ENCODE peak calls at places on chromosomes 13 and 19, in nine cellular contexts. V, Q, U, G, W, B, L, C and R are unnamed samples.

GRCh38 chr13:26688286-26688685 is 72.3 kb downstream of the GPR12 start:
- DNase-seq in V (no peak), Q (no peak), U (no peak), G (no peak), W (no peak), B (peak; percentile 22), L (no peak), C (no peak), R (peak; percentile 66)

GRCh38 chr13:33373624-33374023 is 88.1 kb upstream of the STARD13 start:
- DNase-seq in V (no peak), Q (no peak), U (no peak), G (no peak), W (no peak), B (no peak), L (no peak), C (no peak), R (no peak)

GRCh38 chr19:30253581-30253996 is 118.6 kb upstream of the ZNF536 start:
- DNase-seq in V (no peak), Q (no peak), U (no peak), G (no peak), W (no peak), B (no peak), L (no peak), C (no peak), R (no peak)

GRCh38 chr13:90868321-90868920 is 479.1 kb upstream of the MIR17HG start:
- DNase-seq in V (no peak), Q (peak; percentile 31), U (peak; percentile 18), G (peak; percentile 26), W (no peak), B (peak; percentile 28), L (peak; percentile 62), C (no peak), R (no peak)

GRCh38 chr13:103859952-103860351 is 793.7 kb upstream of the SLC10A2 start:
- DNase-seq in V (no peak), Q (no peak), U (no peak), G (no peak), W (no peak), B (no peak), L (no peak), C (no peak), R (no peak)

GRCh38 chr19:56566904-56567273 is 379 bp upstream of the ZNF470 start:
- DNase-seq in V (peak; percentile 70), Q (peak; percentile 63), U (peak; percentile 47), G (peak; percentile 45), W (no peak), B (no peak), L (peak; percentile 34), C (no peak), R (peak; percentile 61)

GRCh38 chr13:110310541-110311491 is 3.7 kb downstream of the COL4A2 start:
- DNase-seq in V (no peak), Q (no peak), U (no peak), G (no peak), W (no peak), B (no peak), L (no peak), C (no peak), R (no peak)

GRCh38 chr13:110463876-110464510 is 97.5 kb downstream of the RAB20 start:
- DNase-seq in V (no peak), Q (no peak), U (no peak), G (no peak), W (no peak), B (peak; percentile 22), L (peak; percentile 41), C (no peak), R (peak; percentile 44)

GRCh38 chr19:11106477-11106876 is 17.2 kb downstream of the LDLR start:
- DNase-seq in V (no peak), Q (no peak), U (no peak), G (no peak), W (no peak), B (peak; percentile 44), L (no peak), C (no peak), R (no peak)

GRCh38 chr19:54473071-54473941 is at the start of gene CDC42EP5:
- DNase-seq in V (peak; percentile 87), Q (peak; percentile 70), U (peak; percentile 80), G (peak; percentile 51), W (no peak), B (peak; percentile 82), L (peak; percentile 92), C (no peak), R (no peak)

GRCh38 chr19:48752511-48753365 is at the start of gene FUT1:
- DNase-seq in V (peak; percentile 69), Q (peak; percentile 70), U (peak; percentile 67), G (peak; percentile 94), W (peak; percentile 93), B (peak; percentile 46), L (no peak), C (no peak), R (no peak)

GRCh38 chr19:48403606-48404005 is 10.1 kb downstream of the GRIN2D start:
- DNase-seq in V (peak; percentile 68), Q (no peak), U (peak; percentile 68), G (no peak), W (peak; percentile 11), B (peak; percentile 62), L (peak; percentile 85), C (no peak), R (peak; percentile 76)

GRCh38 chr13:25329706-25330105 is 28.3 kb downstream of the NUP58 start:
- DNase-seq in V (no peak), Q (no peak), U (peak; percentile 55), G (no peak), W (no peak), B (peak; percentile 80), L (peak; percentile 46), C (no peak), R (no peak)

GRCh38 chr13:25778808-25779207 is 273.0 kb downstream of the SHISA2 start:
- DNase-seq in V (no peak), Q (no peak), U (no peak), G (no peak), W (no peak), B (no peak), L (no peak), C (no peak), R (no peak)

GRCh38 chr13:46170268-46170667 is 11.7 kb downstream of the LCP1 start:
- DNase-seq in V (no peak), Q (no peak), U (no peak), G (no peak), W (no peak), B (no peak), L (no peak), C (no peak), R (no peak)

GRCh38 chr19:35135389-35135909 is 590 bp upstream of the LGI4 start:
- DNase-seq in V (peak; percentile 87), Q (peak; percentile 93), U (peak; percentile 57), G (peak; percentile 81), W (peak; percentile 26), B (peak; percentile 65), L (peak; percentile 73), C (peak; percentile 69), R (peak; percentile 91)

GRCh38 chr19:55456347-55456746 is 5.1 kb downstream of the ISOC2 start:
- DNase-seq in V (no peak), Q (no peak), U (no peak), G (no peak), W (no peak), B (no peak), L (no peak), C (no peak), R (no peak)

GRCh38 chr13:78604782-78605611 is 1.6 kb upstream of the POU4F1 start:
- DNase-seq in V (no peak), Q (no peak), U (peak; percentile 25), G (no peak), W (peak; percentile 4), B (no peak), L (no peak), C (no peak), R (no peak)

GRCh38 chr13:110640591-110641029 is 25.3 kb downstream of the NAXD start:
- DNase-seq in V (no peak), Q (peak; percentile 50), U (no peak), G (no peak), W (no peak), B (peak; percentile 28), L (peak; percentile 79), C (no peak), R (no peak)

GRCh38 chr13:51674276-51674675 is 90.0 kb downstream of the WDFY2 start:
- DNase-seq in V (no peak), Q (no peak), U (no peak), G (peak; percentile 74), W (no peak), B (no peak), L (no peak), C (no peak), R (no peak)

GRCh38 chr19:34365463-34366401 is 736 bp downstream of the GPI start:
- DNase-seq in V (peak; percentile 66), Q (peak; percentile 36), U (peak; percentile 36), G (peak; percentile 36), W (peak; percentile 18), B (peak; percentile 43), L (peak; percentile 46), C (no peak), R (peak; percentile 27)

GRCh38 chr19:12411893-12412292 is 10.8 kb upstream of the ZNF799 start:
- DNase-seq in V (no peak), Q (no peak), U (no peak), G (no peak), W (no peak), B (no peak), L (no peak), C (no peak), R (no peak)

GRCh38 chr19:3346677-3347353 is 19.6 kb upstream of the NFIC start:
- DNase-seq in V (peak; percentile 88), Q (no peak), U (peak; percentile 69), G (peak; percentile 93), W (peak; percentile 32), B (peak; percentile 32), L (no peak), C (peak; percentile 66), R (peak; percentile 88)

GRCh38 chr19:28345811-28346210 is 867.1 kb downstream of the UQCRFS1 start:
- DNase-seq in V (no peak), Q (no peak), U (no peak), G (no peak), W (no peak), B (no peak), L (no peak), C (no peak), R (no peak)

GRCh38 chr13:37960427-37960826 is 90.9 kb upstream of the TRPC4 start:
- DNase-seq in V (no peak), Q (no peak), U (no peak), G (no peak), W (no peak), B (no peak), L (peak; percentile 35), C (no peak), R (no peak)

GRCh38 chr19:16288544-16288943 is 36.1 kb upstream of the KLF2 start:
- DNase-seq in V (no peak), Q (no peak), U (peak; percentile 39), G (no peak), W (no peak), B (peak; percentile 60), L (peak; percentile 26), C (no peak), R (no peak)

GRCh38 chr13:40161008-40161694 is 505.3 kb downstream of the FOXO1 start:
- DNase-seq in V (no peak), Q (no peak), U (no peak), G (no peak), W (no peak), B (no peak), L (no peak), C (no peak), R (no peak)

GRCh38 chr13:42883771-42884170 is 102.4 kb downstream of the FAM216B start:
- DNase-seq in V (no peak), Q (peak; percentile 59), U (peak; percentile 65), G (no peak), W (peak; percentile 61), B (peak; percentile 71), L (peak; percentile 79), C (no peak), R (peak; percentile 33)